ENCODE peak calls at places on chromosomes 11 and 22, in five cellular contexts. Z is activated naive CD4-positive, alpha-beta T cell; P is HFF-Myc; F is epithelial cell of prostate; W is right cardiac atrium. L is an unnamed sample.

GRCh38 chr11:117792992-117793391 is 4.0 kb downstream of the DSCAML1 start:
- DNase-seq in P (no peak), Z (no peak), F (no peak), W (no peak), L (no peak)

GRCh38 chr22:32701021-32701420 is 100.5 kb upstream of the TIMP3 start:
- DNase-seq in Z (no peak), F (no peak), P (no peak), W (no peak), L (no peak)

GRCh38 chr22:46281866-46282678 is 14.3 kb downstream of the TTC38 start:
- DNase-seq in W (no peak), F (no peak), P (no peak), Z (no peak), L (no peak)

GRCh38 chr11:120226714-120227113 is 13.2 kb upstream of the POU2F3 start:
- DNase-seq in W (no peak), Z (no peak), P (no peak), F (no peak), L (no peak)

GRCh38 chr11:20097319-20098221 is 62.7 kb downstream of the DBX1 start:
- DNase-seq in P (peak), W (no peak), Z (no peak), F (no peak), L (no peak)

GRCh38 chr11:59983212-59983611 is 19.4 kb downstream of the OOSP4A start:
- DNase-seq in Z (no peak), F (no peak), W (no peak), P (no peak), L (no peak)

GRCh38 chr11:121129362-121130340 is 28.6 kb downstream of the TECTA start:
- DNase-seq in P (no peak), Z (no peak), W (peak), F (no peak), L (no peak)

GRCh38 chr22:32339190-32340012 is 18.3 kb upstream of the RFPL3 start:
- DNase-seq in Z (no peak), W (no peak), F (no peak), P (no peak), L (no peak)

GRCh38 chr11:126645206-126645605 is 289.7 kb downstream of the ST3GAL4 start:
- DNase-seq in F (no peak), Z (no peak), P (no peak), W (no peak), L (no peak)

GRCh38 chr11:123304828-123305530 is 109.9 kb upstream of the CLMP start:
- DNase-seq in F (no peak), Z (no peak), P (no peak), W (no peak), L (peak)

GRCh38 chr11:72111300-72111699 is 1.2 kb downstream of the ANAPC15 start:
- DNase-seq in W (no peak), F (no peak), P (no peak), Z (no peak), L (no peak)

GRCh38 chr11:108019870-108020540 is 11.3 kb downstream of the CUL5 start:
- DNase-seq in P (no peak), W (peak), F (no peak), Z (no peak), L (no peak)

GRCh38 chr22:45469573-45470383 is 32.9 kb upstream of the FBLN1 start:
- DNase-seq in W (no peak), F (no peak), Z (no peak), P (peak), L (no peak)

GRCh38 chr11:73784734-73785133 is 2.9 kb upstream of the MRPL48 start:
- DNase-seq in W (no peak), P (no peak), F (no peak), Z (no peak), L (no peak)

GRCh38 chr22:44399906-44400762 is 87.4 kb upstream of the SHISAL1 start:
- DNase-seq in P (no peak), W (no peak), Z (no peak), F (no peak), L (no peak)

GRCh38 chr11:44281151-44281550 is 28.8 kb downstream of the ALX4 start:
- DNase-seq in Z (no peak), F (no peak), W (no peak), P (no peak), L (no peak)

GRCh38 chr11:13009476-13009920 is 382 bp downstream of the RASSF10 start:
- DNase-seq in F (no peak), Z (no peak), W (peak), P (no peak), L (no peak)

GRCh38 chr11:126929186-126930085 is 71.1 kb downstream of the KIRREL3 start:
- DNase-seq in P (no peak), W (no peak), Z (no peak), F (no peak), L (peak)

GRCh38 chr11:15826008-15826650 is 530.2 kb downstream of the SOX6 start:
- DNase-seq in P (no peak), F (no peak), W (no peak), Z (no peak), L (no peak)

GRCh38 chr22:41021655-41022454 is 70.5 kb upstream of the EP300 start:
- DNase-seq in F (no peak), W (peak), P (no peak), Z (peak), L (no peak)

GRCh38 chr11:77589181-77589520 is 602 bp upstream of the AQP11 start:
- DNase-seq in P (no peak), W (no peak), F (no peak), Z (peak), L (no peak)

GRCh38 chr22:39496131-39496838 is 5.8 kb upstream of the MIEF1 start:
- DNase-seq in P (no peak), F (no peak), Z (peak), W (peak), L (no peak)

GRCh38 chr11:6646631-6647281 is 8.9 kb downstream of the DCHS1 start:
- DNase-seq in W (peak), P (peak), F (no peak), Z (peak), L (peak)

GRCh38 chr11:65611028-65611757 is 2.8 kb downstream of the MAP3K11 start:
- DNase-seq in F (no peak), W (peak), P (no peak), Z (no peak), L (no peak)

L was measured in SK-N-MC.